ENCODE peak calls at places on chromosomes 11 and 22, in six cellular contexts. K is cerebellar cortex, F is right lobe of liver, C is neural crest cell, A is kidney tubule cell, M is fibroblast of gingiva. I is an unnamed sample.

GRCh38 chr22:24418786-24419479 is 8.5 kb upstream of the ADORA2A start:
- DNase-seq in C (no peak), F (peak; percentile 44), A (no peak), M (no peak), K (no peak), I (no peak)

GRCh38 chr11:1057806-1058205 is 16.9 kb upstream of the MUC2 start:
- DNase-seq in F (no peak), C (no peak), A (no peak), M (no peak), K (no peak), I (no peak)

GRCh38 chr11:2760196-2760871 is 60.5 kb upstream of the KCNQ1OT1 start:
- DNase-seq in C (no peak), A (peak; percentile 69), K (no peak), M (no peak), F (peak; percentile 34), I (no peak)

GRCh38 chr22:20316844-20317401 is 2.9 kb downstream of the DGCR6L start:
- DNase-seq in F (no peak), M (no peak), C (no peak), A (no peak), K (no peak), I (no peak)

GRCh38 chr11:118522571-118523072 is 4.7 kb upstream of the TTC36 start:
- DNase-seq in F (no peak), A (peak; percentile 48), M (peak; percentile 12), C (no peak), K (peak; percentile 53), I (peak; percentile 57)

GRCh38 chr11:130103296-130103814 is 33.7 kb downstream of the APLP2 start:
- DNase-seq in F (no peak), A (peak; percentile 90), M (peak; percentile 95), C (no peak), K (peak; percentile 48), I (peak; percentile 61)

GRCh38 chr11:132541794-132542193 is 990.5 kb downstream of the OPCML start:
- DNase-seq in C (no peak), K (no peak), A (no peak), F (no peak), M (no peak), I (no peak)

GRCh38 chr11:30254307-30255298 is 23.8 kb downstream of the FSHB start:
- DNase-seq in M (no peak), K (no peak), F (no peak), C (no peak), A (no peak), I (no peak)

GRCh38 chr11:83284501-83285051 is 1.6 kb downstream of the CCDC90B start:
- DNase-seq in M (no peak), F (no peak), K (no peak), C (no peak), A (no peak), I (no peak)

GRCh38 chr11:131889146-131889577 is 518.7 kb downstream of the NTM start:
- DNase-seq in F (no peak), M (peak; percentile 86), A (peak; percentile 92), K (no peak), C (no peak), I (no peak)

GRCh38 chr11:125123947-125124633 is 12.7 kb upstream of the TMEM218 start:
- DNase-seq in C (no peak), A (peak; percentile 58), F (peak; percentile 67), K (peak; percentile 54), M (peak; percentile 79), I (peak; percentile 59)

GRCh38 chr22:26763633-26764295 is 106.4 kb downstream of the MIAT start:
- DNase-seq in M (peak; percentile 79), K (no peak), A (peak; percentile 85), C (no peak), F (no peak), I (peak; percentile 36)